ENCODE peak calls at places on chromosomes 13 and 19, in nine cellular contexts. One of them, this sample, is unnamed.

GRCh38 chr19:10269333-10270179 is 1.4 kb upstream of the ICAM1 start:
- DNase-seq in left ventricle myocardium inferior: peak
- DNase-seq in fibroblast of the conjunctiva: peak
- DNase-seq in activated effector memory CD4-positive, alpha-beta T cell treated with Interleukin-2 at 50 U/mL for 16 hours: peak
- DNase-seq in adipocyte: peak
- DNase-seq in stimulated activated CD4-positive, alpha-beta T cell treated with anti-CD3 and anti-CD28 coated beads, Interleukin-2, amount 100 ng/mL, for 48 hours: peak
- DNase-seq in choroid plexus epithelial cell: peak
- DNase-seq in H54: peak
- DNase-seq in T-helper 2 cell: peak
- DNase-seq in this sample: no peak

GRCh38 chr19:8611890-8612806 is 1.6 kb upstream of the ADAMTS10 start:
- DNase-seq in left ventricle myocardium inferior: peak
- DNase-seq in fibroblast of the conjunctiva: no peak
- DNase-seq in activated effector memory CD4-positive, alpha-beta T cell treated with Interleukin-2 at 50 U/mL for 16 hours: no peak
- DNase-seq in adipocyte: peak
- DNase-seq in stimulated activated CD4-positive, alpha-beta T cell treated with anti-CD3 and anti-CD28 coated beads, Interleukin-2, amount 100 ng/mL, for 48 hours: no peak
- DNase-seq in choroid plexus epithelial cell: peak
- DNase-seq in H54: peak
- DNase-seq in T-helper 2 cell: no peak
- DNase-seq in this sample: peak

GRCh38 chr19:53707278-53707677 is 75.5 kb downstream of the DPRX start:
- DNase-seq in left ventricle myocardium inferior: no peak
- DNase-seq in fibroblast of the conjunctiva: no peak
- DNase-seq in activated effector memory CD4-positive, alpha-beta T cell treated with Interleukin-2 at 50 U/mL for 16 hours: no peak
- DNase-seq in adipocyte: no peak
- DNase-seq in stimulated activated CD4-positive, alpha-beta T cell treated with anti-CD3 and anti-CD28 coated beads, Interleukin-2, amount 100 ng/mL, for 48 hours: no peak
- DNase-seq in choroid plexus epithelial cell: no peak
- DNase-seq in H54: no peak
- DNase-seq in T-helper 2 cell: no peak
- DNase-seq in this sample: no peak

GRCh38 chr19:55146648-55147218 is 2.3 kb downstream of the TNNT1 start:
- DNase-seq in left ventricle myocardium inferior: no peak
- DNase-seq in fibroblast of the conjunctiva: no peak
- DNase-seq in activated effector memory CD4-positive, alpha-beta T cell treated with Interleukin-2 at 50 U/mL for 16 hours: no peak
- DNase-seq in adipocyte: no peak
- DNase-seq in stimulated activated CD4-positive, alpha-beta T cell treated with anti-CD3 and anti-CD28 coated beads, Interleukin-2, amount 100 ng/mL, for 48 hours: no peak
- DNase-seq in choroid plexus epithelial cell: no peak
- DNase-seq in H54: peak
- DNase-seq in T-helper 2 cell: no peak
- DNase-seq in this sample: no peak

GRCh38 chr13:47457631-47458030 is 543.4 kb downstream of the SUCLA2 start:
- DNase-seq in left ventricle myocardium inferior: no peak
- DNase-seq in fibroblast of the conjunctiva: no peak
- DNase-seq in activated effector memory CD4-positive, alpha-beta T cell treated with Interleukin-2 at 50 U/mL for 16 hours: no peak
- DNase-seq in adipocyte: no peak
- DNase-seq in stimulated activated CD4-positive, alpha-beta T cell treated with anti-CD3 and anti-CD28 coated beads, Interleukin-2, amount 100 ng/mL, for 48 hours: no peak
- DNase-seq in choroid plexus epithelial cell: peak
- DNase-seq in H54: no peak
- DNase-seq in T-helper 2 cell: no peak
- DNase-seq in this sample: peak

GRCh38 chr13:33251131-33251629 is 34.4 kb downstream of the STARD13 start:
- DNase-seq in left ventricle myocardium inferior: no peak
- DNase-seq in fibroblast of the conjunctiva: peak
- DNase-seq in activated effector memory CD4-positive, alpha-beta T cell treated with Interleukin-2 at 50 U/mL for 16 hours: no peak
- DNase-seq in adipocyte: peak
- DNase-seq in stimulated activated CD4-positive, alpha-beta T cell treated with anti-CD3 and anti-CD28 coated beads, Interleukin-2, amount 100 ng/mL, for 48 hours: no peak
- DNase-seq in choroid plexus epithelial cell: peak
- DNase-seq in H54: peak
- DNase-seq in T-helper 2 cell: no peak
- DNase-seq in this sample: peak

GRCh38 chr13:112690242-112690943 is 555 bp downstream of the ATP11A start:
- DNase-seq in left ventricle myocardium inferior: peak
- DNase-seq in fibroblast of the conjunctiva: no peak
- DNase-seq in activated effector memory CD4-positive, alpha-beta T cell treated with Interleukin-2 at 50 U/mL for 16 hours: peak
- DNase-seq in adipocyte: peak
- DNase-seq in stimulated activated CD4-positive, alpha-beta T cell treated with anti-CD3 and anti-CD28 coated beads, Interleukin-2, amount 100 ng/mL, for 48 hours: peak
- DNase-seq in choroid plexus epithelial cell: peak
- DNase-seq in H54: peak
- DNase-seq in T-helper 2 cell: peak
- DNase-seq in this sample: peak

GRCh38 chr19:1856345-1856697 is 7.1 kb downstream of the KLF16 start:
- DNase-seq in left ventricle myocardium inferior: no peak
- DNase-seq in fibroblast of the conjunctiva: no peak
- DNase-seq in activated effector memory CD4-positive, alpha-beta T cell treated with Interleukin-2 at 50 U/mL for 16 hours: no peak
- DNase-seq in adipocyte: no peak
- DNase-seq in stimulated activated CD4-positive, alpha-beta T cell treated with anti-CD3 and anti-CD28 coated beads, Interleukin-2, amount 100 ng/mL, for 48 hours: no peak
- DNase-seq in choroid plexus epithelial cell: no peak
- DNase-seq in H54: no peak
- DNase-seq in T-helper 2 cell: no peak
- DNase-seq in this sample: no peak

GRCh38 chr13:93309886-93310520 is 83.4 kb downstream of the GPC6 start:
- DNase-seq in left ventricle myocardium inferior: no peak
- DNase-seq in fibroblast of the conjunctiva: peak
- DNase-seq in activated effector memory CD4-positive, alpha-beta T cell treated with Interleukin-2 at 50 U/mL for 16 hours: no peak
- DNase-seq in adipocyte: no peak
- DNase-seq in stimulated activated CD4-positive, alpha-beta T cell treated with anti-CD3 and anti-CD28 coated beads, Interleukin-2, amount 100 ng/mL, for 48 hours: no peak
- DNase-seq in choroid plexus epithelial cell: peak
- DNase-seq in H54: no peak
- DNase-seq in T-helper 2 cell: peak
- DNase-seq in this sample: peak

GRCh38 chr13:27131202-27131623 is 40.4 kb downstream of the USP12 start:
- DNase-seq in left ventricle myocardium inferior: no peak
- DNase-seq in fibroblast of the conjunctiva: no peak
- DNase-seq in activated effector memory CD4-positive, alpha-beta T cell treated with Interleukin-2 at 50 U/mL for 16 hours: peak
- DNase-seq in adipocyte: no peak
- DNase-seq in stimulated activated CD4-positive, alpha-beta T cell treated with anti-CD3 and anti-CD28 coated beads, Interleukin-2, amount 100 ng/mL, for 48 hours: peak
- DNase-seq in choroid plexus epithelial cell: peak
- DNase-seq in H54: no peak
- DNase-seq in T-helper 2 cell: peak
- DNase-seq in this sample: peak

GRCh38 chr19:12703056-12703455 is 6.6 kb upstream of the FBXW9 start:
- DNase-seq in left ventricle myocardium inferior: no peak
- DNase-seq in fibroblast of the conjunctiva: peak
- DNase-seq in activated effector memory CD4-positive, alpha-beta T cell treated with Interleukin-2 at 50 U/mL for 16 hours: no peak
- DNase-seq in adipocyte: peak
- DNase-seq in stimulated activated CD4-positive, alpha-beta T cell treated with anti-CD3 and anti-CD28 coated beads, Interleukin-2, amount 100 ng/mL, for 48 hours: no peak
- DNase-seq in choroid plexus epithelial cell: peak
- DNase-seq in H54: no peak
- DNase-seq in T-helper 2 cell: peak
- DNase-seq in this sample: peak

GRCh38 chr19:50432221-50432626 is 468 bp upstream of the MYBPC2 start:
- DNase-seq in left ventricle myocardium inferior: no peak
- DNase-seq in fibroblast of the conjunctiva: no peak
- DNase-seq in activated effector memory CD4-positive, alpha-beta T cell treated with Interleukin-2 at 50 U/mL for 16 hours: no peak
- DNase-seq in adipocyte: peak
- DNase-seq in stimulated activated CD4-positive, alpha-beta T cell treated with anti-CD3 and anti-CD28 coated beads, Interleukin-2, amount 100 ng/mL, for 48 hours: no peak
- DNase-seq in choroid plexus epithelial cell: peak
- DNase-seq in H54: no peak
- DNase-seq in T-helper 2 cell: no peak
- DNase-seq in this sample: no peak

GRCh38 chr19:17966497-17967257 is at the start of gene KCNN1:
- DNase-seq in left ventricle myocardium inferior: no peak
- DNase-seq in fibroblast of the conjunctiva: no peak
- DNase-seq in activated effector memory CD4-positive, alpha-beta T cell treated with Interleukin-2 at 50 U/mL for 16 hours: no peak
- DNase-seq in adipocyte: peak
- DNase-seq in stimulated activated CD4-positive, alpha-beta T cell treated with anti-CD3 and anti-CD28 coated beads, Interleukin-2, amount 100 ng/mL, for 48 hours: no peak
- DNase-seq in choroid plexus epithelial cell: no peak
- DNase-seq in H54: no peak
- DNase-seq in T-helper 2 cell: no peak
- DNase-seq in this sample: no peak

GRCh38 chr19:7120499-7120898 is 51.0 kb downstream of the ZNF557 start:
- DNase-seq in left ventricle myocardium inferior: no peak
- DNase-seq in fibroblast of the conjunctiva: no peak
- DNase-seq in activated effector memory CD4-positive, alpha-beta T cell treated with Interleukin-2 at 50 U/mL for 16 hours: no peak
- DNase-seq in adipocyte: no peak
- DNase-seq in stimulated activated CD4-positive, alpha-beta T cell treated with anti-CD3 and anti-CD28 coated beads, Interleukin-2, amount 100 ng/mL, for 48 hours: no peak
- DNase-seq in choroid plexus epithelial cell: no peak
- DNase-seq in H54: no peak
- DNase-seq in T-helper 2 cell: no peak
- DNase-seq in this sample: no peak

GRCh38 chr19:15300533-15301194 is 31.7 kb downstream of the BRD4 start:
- DNase-seq in left ventricle myocardium inferior: no peak
- DNase-seq in fibroblast of the conjunctiva: peak
- DNase-seq in activated effector memory CD4-positive, alpha-beta T cell treated with Interleukin-2 at 50 U/mL for 16 hours: no peak
- DNase-seq in adipocyte: peak
- DNase-seq in stimulated activated CD4-positive, alpha-beta T cell treated with anti-CD3 and anti-CD28 coated beads, Interleukin-2, amount 100 ng/mL, for 48 hours: no peak
- DNase-seq in choroid plexus epithelial cell: peak
- DNase-seq in H54: no peak
- DNase-seq in T-helper 2 cell: peak
- DNase-seq in this sample: no peak

GRCh38 chr13:39586142-39586541 is 16.9 kb downstream of the LHFPL6 start:
- DNase-seq in left ventricle myocardium inferior: no peak
- DNase-seq in fibroblast of the conjunctiva: no peak
- DNase-seq in activated effector memory CD4-positive, alpha-beta T cell treated with Interleukin-2 at 50 U/mL for 16 hours: no peak
- DNase-seq in adipocyte: no peak
- DNase-seq in stimulated activated CD4-positive, alpha-beta T cell treated with anti-CD3 and anti-CD28 coated beads, Interleukin-2, amount 100 ng/mL, for 48 hours: no peak
- DNase-seq in choroid plexus epithelial cell: no peak
- DNase-seq in H54: no peak
- DNase-seq in T-helper 2 cell: no peak
- DNase-seq in this sample: no peak

GRCh38 chr19:56301152-56301551 is 13.5 kb downstream of the ZSCAN5A start:
- DNase-seq in left ventricle myocardium inferior: no peak
- DNase-seq in fibroblast of the conjunctiva: no peak
- DNase-seq in activated effector memory CD4-positive, alpha-beta T cell treated with Interleukin-2 at 50 U/mL for 16 hours: no peak
- DNase-seq in adipocyte: no peak
- DNase-seq in stimulated activated CD4-positive, alpha-beta T cell treated with anti-CD3 and anti-CD28 coated beads, Interleukin-2, amount 100 ng/mL, for 48 hours: no peak
- DNase-seq in choroid plexus epithelial cell: no peak
- DNase-seq in H54: no peak
- DNase-seq in T-helper 2 cell: no peak
- DNase-seq in this sample: no peak

GRCh38 chr13:39634956-39635355 is 20.5 kb upstream of the COG6 start:
- DNase-seq in left ventricle myocardium inferior: no peak
- DNase-seq in fibroblast of the conjunctiva: no peak
- DNase-seq in activated effector memory CD4-positive, alpha-beta T cell treated with Interleukin-2 at 50 U/mL for 16 hours: no peak
- DNase-seq in adipocyte: no peak
- DNase-seq in stimulated activated CD4-positive, alpha-beta T cell treated with anti-CD3 and anti-CD28 coated beads, Interleukin-2, amount 100 ng/mL, for 48 hours: no peak
- DNase-seq in choroid plexus epithelial cell: no peak
- DNase-seq in H54: no peak
- DNase-seq in T-helper 2 cell: no peak
- DNase-seq in this sample: no peak

This sample was measured in astrocyte.